ENCODE peak calls at places on chromosomes 11 and 22, in ten cellular contexts. I is right lobe of liver; R is GM12865; W is B cell; A is adrenal gland; G is CD4-positive, CD25-positive, alpha-beta regulatory T cell; C is stimulated activated CD4-positive, alpha-beta T cell treated with anti-CD3 and anti-CD28 coated beads, Interleukin-2, amount 100 ng/mL, for 48 hours; S is NCI-H1436; H is small intestine; Q is amniotic epithelial cell. N is an unnamed sample.

GRCh38 chr11:20467458-20468185 is 80.1 kb downstream of the PRMT3 start:
- DNase-seq in R (no peak), A (no peak), G (no peak), S (no peak), H (no peak), Q (no peak), C (no peak), W (no peak), I (no peak), N (no peak)

GRCh38 chr11:94751216-94751612 is 16.9 kb upstream of the AMOTL1 start:
- DNase-seq in Q (peak), S (no peak), A (no peak), H (no peak), I (no peak), G (no peak), C (no peak), R (no peak), W (no peak), N (no peak)

GRCh38 chr22:50192825-50193204 is 7.1 kb downstream of the TRABD start:
- DNase-seq in S (no peak), A (no peak), H (no peak), G (peak), W (peak), Q (no peak), R (peak), I (no peak), C (no peak), N (no peak)

GRCh38 chr22:30423296-30423958 is 2.1 kb upstream of the MTFP1 start:
- DNase-seq in Q (no peak), H (peak), C (peak), A (no peak), I (peak), R (peak), S (no peak), W (no peak), G (no peak), N (no peak)

GRCh38 chr22:21446128-21446826 is 20.9 kb upstream of the TMEM191C start:
- DNase-seq in A (no peak), C (no peak), S (no peak), G (no peak), R (no peak), Q (no peak), I (peak), W (no peak), H (no peak), N (no peak)

GRCh38 chr11:114298701-114299090 is 2.5 kb downstream of the NNMT start:
- DNase-seq in S (no peak), I (no peak), W (no peak), H (no peak), G (no peak), A (no peak), C (no peak), R (no peak), Q (peak), N (no peak)

GRCh38 chr22:23763579-23764331 is 965 bp downstream of the C22orf15 start:
- DNase-seq in R (peak), Q (no peak), G (no peak), W (no peak), I (no peak), A (no peak), S (no peak), H (no peak), C (peak), N (no peak)

GRCh38 chr11:73320786-73321325 is 12.8 kb downstream of the ARHGEF17 start:
- DNase-seq in C (no peak), I (no peak), R (no peak), S (no peak), W (no peak), Q (peak), A (no peak), G (no peak), H (no peak), N (no peak)

GRCh38 chr11:108218455-108218854 is 4.0 kb downstream of the NPAT start:
- DNase-seq in Q (no peak), H (no peak), C (no peak), A (no peak), G (no peak), R (no peak), S (no peak), I (no peak), W (no peak), N (no peak)

GRCh38 chr11:15127341-15127740 is 12.6 kb downstream of the INSC start:
- DNase-seq in A (no peak), S (no peak), G (no peak), R (no peak), C (no peak), H (no peak), Q (peak), W (no peak), I (no peak), N (no peak)

GRCh38 chr11:120147094-120147949 is 9.4 kb upstream of the TRIM29 start:
- DNase-seq in I (no peak), H (no peak), G (no peak), W (no peak), C (no peak), R (no peak), S (no peak), A (no peak), Q (no peak), N (no peak)

GRCh38 chr11:114880458-114880857 is 202.1 kb downstream of the NXPE2 start:
- DNase-seq in A (no peak), R (no peak), G (no peak), Q (no peak), H (no peak), W (no peak), C (no peak), I (no peak), S (no peak), N (no peak)

GRCh38 chr22:39426380-39427043 is 26.9 kb downstream of the TAB1 start:
- DNase-seq in A (no peak), I (no peak), S (no peak), R (no peak), Q (no peak), W (no peak), C (no peak), H (no peak), G (no peak), N (no peak)

GRCh38 chr22:48044484-48045060 is 1282.1 kb downstream of the TBC1D22A start:
- DNase-seq in Q (no peak), S (no peak), H (no peak), I (no peak), C (no peak), R (no peak), G (no peak), A (no peak), W (no peak), N (no peak)

GRCh38 chr11:26442131-26442530 is 110.2 kb downstream of the ANO3 start:
- DNase-seq in C (no peak), S (no peak), Q (no peak), G (no peak), H (no peak), I (no peak), A (no peak), W (no peak), R (no peak), N (no peak)

GRCh38 chr22:49962012-49962750 is 1.6 kb downstream of the PIM3 start:
- DNase-seq in S (peak), I (peak), A (peak), W (peak), C (peak), G (peak), H (peak), Q (peak), R (peak), N (no peak)

GRCh38 chr22:30422481-30423295 is 2.9 kb upstream of the MTFP1 start:
- DNase-seq in R (no peak), I (peak), W (no peak), S (no peak), Q (peak), C (no peak), A (peak), G (no peak), H (peak), N (peak)

GRCh38 chr11:130211144-130211543 is 51.6 kb downstream of the ST14 start:
- DNase-seq in R (no peak), W (no peak), S (no peak), C (no peak), H (no peak), Q (no peak), I (no peak), A (no peak), G (no peak), N (no peak)

GRCh38 chr11:69881467-69882269 is 62.5 kb upstream of the FGF3 start:
- DNase-seq in H (no peak), R (no peak), W (no peak), G (no peak), C (no peak), Q (no peak), S (no peak), I (peak), A (no peak), N (no peak)

GRCh38 chr11:130581631-130582030 is 133.2 kb downstream of the ADAMTS15 start:
- DNase-seq in S (no peak), R (peak), H (no peak), I (no peak), Q (no peak), G (no peak), C (no peak), A (no peak), W (no peak), N (no peak)

GRCh38 chr11:65861165-65861505 is 902 bp downstream of the MUS81 start:
- DNase-seq in H (peak), A (peak), S (no peak), C (no peak), R (no peak), W (peak), G (no peak), I (no peak), Q (no peak), N (no peak)

N was measured in NCI-H1092 treated with DMSO at 0.1 percent for 48 hours.